ENCODE peak calls at places on chromosomes 6 and 20, in eight cellular contexts. G, E, F, M, P, X, W and A are unnamed samples.

GRCh38 chr20:32018269-32019155 is 8.3 kb downstream of the CCM2L start:
- DNase-seq in G (peak; percentile 59), E (peak; percentile 20), F (peak; percentile 58), M (no peak), P (peak; percentile 78), X (peak; percentile 73), W (peak; percentile 67), A (no peak)

GRCh38 chr6:168157272-168158007 is 78.4 kb upstream of the FRMD1 start:
- DNase-seq in G (no peak), E (no peak), F (no peak), M (no peak), P (no peak), X (no peak), W (no peak), A (no peak)

GRCh38 chr6:152277826-152278247 is 359.3 kb downstream of the SYNE1 start:
- DNase-seq in G (no peak), E (no peak), F (peak; percentile 43), M (no peak), P (no peak), X (peak; percentile 77), W (peak; percentile 57), A (no peak)

GRCh38 chr6:24818346-24818745 is 19.6 kb upstream of the ARMH2 start:
- DNase-seq in G (no peak), E (no peak), F (no peak), M (no peak), P (no peak), X (no peak), W (no peak), A (no peak)

GRCh38 chr20:51665543-51666118 is 102.6 kb downstream of the ATP9A start:
- DNase-seq in G (no peak), E (no peak), F (no peak), M (no peak), P (no peak), X (no peak), W (no peak), A (no peak)

GRCh38 chr20:64242797-64243475 is 12.6 kb upstream of the PCMTD2 start:
- DNase-seq in G (no peak), E (no peak), F (no peak), M (no peak), P (no peak), X (no peak), W (no peak), A (no peak)

GRCh38 chr6:9487128-9487527 is 927.7 kb downstream of the TFAP2A start:
- DNase-seq in G (no peak), E (no peak), F (no peak), M (no peak), P (no peak), X (no peak), W (no peak), A (no peak)

GRCh38 chr6:144805049-144805448 is 519.9 kb downstream of the UTRN start:
- DNase-seq in G (no peak), E (no peak), F (no peak), M (no peak), P (no peak), X (no peak), W (no peak), A (no peak)

GRCh38 chr20:51800769-51801219 is 1.5 kb downstream of the SALL4 start:
- DNase-seq in G (no peak), E (no peak), F (no peak), M (no peak), P (no peak), X (peak; percentile 51), W (peak; percentile 46), A (no peak)